ENCODE peak calls at places on chromosomes 2 and 18, in eight cellular contexts. Y is iris pigment epithelial cell; D is T follicular helper cell; H is C1 segment of cervical spinal cord; E is NCI-H446 treated with DMSO at 0.1 percent for 48 hours; S is right atrium auricular region; V is activated CD8-positive, alpha-beta memory T cell treated with anti-CD3 and anti-CD28 coated beads for 48 hours; J is stimulated activated CD4-positive, alpha-beta T cell treated with anti-CD3 and anti-CD28 coated beads, Interleukin-2, amount 100 ng/mL, for 24 hours. L is an unnamed sample.

GRCh38 chr2:55718165-55719008 is 24.7 kb upstream of the PNPT1 start:
- DNase-seq in D (peak), Y (peak), H (peak), E (no peak), V (no peak), S (no peak), J (peak), L (no peak)

GRCh38 chr2:239068411-239068810 is 220.5 kb downstream of the TWIST2 start:
- DNase-seq in J (no peak), H (no peak), E (no peak), Y (no peak), D (no peak), S (no peak), V (no peak), L (no peak)

GRCh38 chr18:24176727-24177416 is 38.0 kb downstream of the CABYR start:
- DNase-seq in E (no peak), J (peak), S (no peak), D (peak), H (peak), V (peak), Y (peak), L (peak)

GRCh38 chr18:49935215-49935614 is 121.9 kb upstream of the ACAA2 start:
- DNase-seq in V (no peak), S (peak), Y (no peak), J (no peak), H (no peak), E (no peak), D (no peak), L (no peak)

GRCh38 chr2:218782529-218782845 is 540 bp downstream of the CYP27A1 start:
- DNase-seq in H (no peak), Y (peak), S (no peak), E (no peak), V (no peak), J (no peak), D (no peak), L (no peak)

GRCh38 chr2:68190991-68191731 is 33.5 kb downstream of the PNO1 start:
- DNase-seq in V (no peak), S (no peak), E (no peak), Y (peak), J (no peak), D (no peak), H (no peak), L (no peak)

GRCh38 chr18:55934801-55935200 is 346.8 kb upstream of the TCF4 start:
- DNase-seq in E (no peak), D (no peak), S (no peak), H (no peak), V (no peak), Y (no peak), J (no peak), L (no peak)

GRCh38 chr2:3638456-3638810 is 19.6 kb upstream of the ALLC start:
- DNase-seq in S (no peak), J (no peak), D (no peak), V (no peak), E (no peak), Y (no peak), H (no peak), L (no peak)

GRCh38 chr2:214127178-214127970 is 283.5 kb upstream of the VWC2L start:
- DNase-seq in H (no peak), S (no peak), Y (peak), E (no peak), D (no peak), J (no peak), V (no peak), L (no peak)

GRCh38 chr2:37585295-37585908 is 86.0 kb downstream of the CDC42EP3 start:
- DNase-seq in Y (peak), E (no peak), H (no peak), D (no peak), J (peak), V (no peak), S (no peak), L (peak)

GRCh38 chr2:217387776-217388381 is 528.0 kb upstream of the TNP1 start:
- DNase-seq in D (no peak), S (no peak), H (no peak), Y (peak), J (no peak), V (no peak), E (no peak), L (no peak)

GRCh38 chr2:33298233-33298632 is 178.2 kb upstream of the RASGRP3 start:
- DNase-seq in Y (peak), D (no peak), E (no peak), J (no peak), H (no peak), S (no peak), V (no peak), L (no peak)

GRCh38 chr18:51162617-51163016 is 34.9 kb downstream of the MEX3C start:
- DNase-seq in H (no peak), J (no peak), E (no peak), Y (no peak), S (no peak), D (no peak), V (no peak), L (no peak)

GRCh38 chr2:217262916-217263315 is 403.1 kb upstream of the TNP1 start:
- DNase-seq in D (no peak), E (peak), J (no peak), H (no peak), S (no peak), Y (no peak), V (no peak), L (no peak)

GRCh38 chr2:144946263-144946662 is 426.3 kb upstream of the ZEB2 start:
- DNase-seq in Y (no peak), J (no peak), S (no peak), V (no peak), E (no peak), H (no peak), D (no peak), L (no peak)

GRCh38 chr2:190869721-190870120 is 10.9 kb upstream of the GLS start:
- DNase-seq in E (no peak), D (no peak), J (no peak), S (no peak), H (no peak), V (no peak), Y (no peak), L (no peak)

GRCh38 chr2:223055836-223056235 is 3.8 kb downstream of the KCNE4 start:
- DNase-seq in E (peak), S (no peak), J (no peak), V (no peak), H (no peak), Y (peak), D (no peak), L (no peak)

GRCh38 chr2:8456149-8457091 is 225.4 kb upstream of the ID2 start:
- DNase-seq in V (no peak), Y (no peak), J (peak), H (no peak), S (no peak), E (no peak), D (peak), L (peak)

GRCh38 chr2:29314816-29315571 is 199.8 kb downstream of the CLIP4 start:
- DNase-seq in H (peak), D (peak), S (peak), J (peak), Y (peak), E (no peak), V (peak), L (peak)